ENCODE peak calls at places on chromosome 9, in five cellular contexts. Q is HCEC 1CT; W is stimulated activated CD4-positive, alpha-beta T cell treated with anti-CD3 and anti-CD28 coated beads, Interleukin-12 subunit alpha, Interleukin-12 subunit beta, amount 100 ng/mL, for 48 hours; H is bronchial epithelial cell; F is activated CD4-positive, alpha-beta T cell treated with anti-CD3 and anti-CD28 coated beads, Interleukin-2, amount 50 U/mL, for 1 hour. A is an unnamed sample.

GRCh38 chr9:128341435-128341849 is 1.1 kb downstream of the SLC27A4 start:
- DNase-seq in Q (peak), W (peak), F (peak), H (peak), A (peak)

GRCh38 chr9:38200431-38200830 is 131.4 kb upstream of the SHB start:
- DNase-seq in Q (no peak), H (no peak), W (no peak), F (no peak), A (no peak)

GRCh38 chr9:33153666-33154065 is 13.5 kb downstream of the B4GALT1 start:
- DNase-seq in Q (no peak), F (no peak), W (no peak), H (no peak), A (no peak)

GRCh38 chr9:109132473-109133095 is 12.8 kb upstream of the TMEM245 start:
- DNase-seq in W (no peak), H (no peak), F (no peak), Q (no peak), A (no peak)

GRCh38 chr9:126690431-126691051 is 76.8 kb downstream of the LMX1B start:
- DNase-seq in H (peak), W (peak), Q (no peak), F (peak), A (peak)

GRCh38 chr9:70534471-70534870 is 120.0 kb upstream of the KLF9 start:
- DNase-seq in H (no peak), W (no peak), Q (peak), F (no peak), A (no peak)

GRCh38 chr9:105413486-105414068 is 34.3 kb upstream of the FSD1L start:
- DNase-seq in W (no peak), H (peak), Q (peak), F (no peak), A (no peak)

GRCh38 chr9:77926314-77926959 is 105.2 kb downstream of the GNAQ start:
- DNase-seq in W (no peak), H (peak), Q (peak), F (no peak), A (no peak)

GRCh38 chr9:34332370-34332964 is 3.1 kb downstream of the NUDT2 start:
- DNase-seq in W (no peak), Q (peak), F (no peak), H (peak), A (no peak)

GRCh38 chr9:122133263-122133983 is 26.2 kb downstream of the NDUFA8 start:
- DNase-seq in Q (no peak), W (no peak), F (no peak), H (no peak), A (no peak)

GRCh38 chr9:33167949-33168535 is 906 bp upstream of the B4GALT1 start:
- DNase-seq in F (peak), H (no peak), W (no peak), Q (no peak), A (no peak)